ENCODE peak calls at places on chromosomes 7 and 10, in four cellular contexts. I is HepG2, P is K562, J is H1. O is an unnamed sample.

GRCh38 chr7:46291601-46292150 is 370.6 kb upstream of the IGFBP3 start:
- DNase-seq in I (no peak), P (no peak), J (no peak), O (peak; percentile 60)

GRCh38 chr7:101963693-101964092 is 146.3 kb downstream of the CUX1 start:
- DNase-seq in I (no peak), P (no peak), J (no peak), O (no peak)

GRCh38 chr7:133518718-133519117 is 265.8 kb downstream of the EXOC4 start:
- DNase-seq in I (no peak), P (no peak), J (no peak), O (no peak)

GRCh38 chr10:75575940-75576339 is 144.5 kb downstream of the LRMDA start:
- DNase-seq in I (no peak), P (no peak), J (no peak), O (no peak)

GRCh38 chr7:74032191-74032490 is 4.2 kb downstream of the ELN start:
- DNase-seq in I (no peak), P (no peak), J (no peak), O (no peak)

GRCh38 chr10:129465796-129466702 is 992 bp upstream of the MGMT start:
- DNase-seq in I (no peak), P (no peak), J (no peak), O (no peak)

GRCh38 chr7:33276325-33276724 is 147.0 kb downstream of the BBS9 start:
- DNase-seq in I (no peak), P (no peak), J (no peak), O (peak; percentile 9)

GRCh38 chr10:121813857-121814256 is 114.0 kb downstream of the ATE1 start:
- DNase-seq in I (no peak), P (no peak), J (no peak), O (no peak)

GRCh38 chr7:83786858-83787257 is 137.9 kb upstream of the SEMA3E start:
- DNase-seq in I (no peak), P (no peak), J (no peak), O (no peak)

GRCh38 chr10:103145860-103146466 is 47.1 kb downstream of the NT5C2 start:
- DNase-seq in I (peak; percentile 42), P (no peak), J (no peak), O (no peak)

GRCh38 chr7:94389381-94389780 is 5.3 kb upstream of the COL1A2 start:
- DNase-seq in I (no peak), P (no peak), J (no peak), O (no peak)

GRCh38 chr7:55555160-55555559 is 17.1 kb downstream of the VOPP1 start:
- DNase-seq in I (no peak), P (no peak), J (no peak), O (no peak)

GRCh38 chr7:139873593-139874374 is 44.7 kb downstream of the TBXAS1 start:
- DNase-seq in I (no peak), P (no peak), J (no peak), O (no peak)

GRCh38 chr7:131506597-131506996 is 49.8 kb downstream of the PODXL start:
- DNase-seq in I (no peak), P (peak; percentile 39), J (peak; percentile 54), O (no peak)

GRCh38 chr10:17851611-17852010 is 42.5 kb downstream of the MRC1 start:
- DNase-seq in I (no peak), P (no peak), J (no peak), O (no peak)

GRCh38 chr10:108556176-108556575 is 1367.1 kb downstream of the XPNPEP1 start:
- DNase-seq in I (no peak), P (no peak), J (no peak), O (no peak)

GRCh38 chr10:109287858-109288257 is 635.5 kb downstream of the XPNPEP1 start:
- DNase-seq in I (no peak), P (no peak), J (no peak), O (no peak)

GRCh38 chr10:72754275-72755032 is 62.5 kb downstream of the MCU start:
- DNase-seq in I (no peak), P (no peak), J (no peak), O (no peak)

GRCh38 chr10:132901351-132901750 is 41.0 kb downstream of the CFAP46 start:
- DNase-seq in I (no peak), P (no peak), J (no peak), O (no peak)

GRCh38 chr10:70480254-70480861 is 1.8 kb downstream of the PALD1 start:
- DNase-seq in I (no peak), P (no peak), J (peak; percentile 47), O (no peak)

GRCh38 chr10:70174058-70174741 is 3.9 kb upstream of the SAR1A start:
- DNase-seq in I (peak; percentile 79), P (no peak), J (no peak), O (no peak)

GRCh38 chr10:124935946-124936345 is 6.0 kb upstream of the ZRANB1 start:
- DNase-seq in I (no peak), P (peak; percentile 1), J (no peak), O (no peak)

GRCh38 chr7:18352339-18353255 is 143.0 kb upstream of the HDAC9 start:
- DNase-seq in I (peak; percentile 5), P (peak; percentile 11), J (peak; percentile 54), O (no peak)

GRCh38 chr7:24728503-24729364 is 28.5 kb downstream of the GSDME start:
- DNase-seq in I (no peak), P (no peak), J (no peak), O (no peak)

GRCh38 chr10:34905200-34905927 is 90.3 kb upstream of the PARD3 start:
- DNase-seq in I (no peak), P (no peak), J (peak; percentile 58), O (no peak)

DNA sequence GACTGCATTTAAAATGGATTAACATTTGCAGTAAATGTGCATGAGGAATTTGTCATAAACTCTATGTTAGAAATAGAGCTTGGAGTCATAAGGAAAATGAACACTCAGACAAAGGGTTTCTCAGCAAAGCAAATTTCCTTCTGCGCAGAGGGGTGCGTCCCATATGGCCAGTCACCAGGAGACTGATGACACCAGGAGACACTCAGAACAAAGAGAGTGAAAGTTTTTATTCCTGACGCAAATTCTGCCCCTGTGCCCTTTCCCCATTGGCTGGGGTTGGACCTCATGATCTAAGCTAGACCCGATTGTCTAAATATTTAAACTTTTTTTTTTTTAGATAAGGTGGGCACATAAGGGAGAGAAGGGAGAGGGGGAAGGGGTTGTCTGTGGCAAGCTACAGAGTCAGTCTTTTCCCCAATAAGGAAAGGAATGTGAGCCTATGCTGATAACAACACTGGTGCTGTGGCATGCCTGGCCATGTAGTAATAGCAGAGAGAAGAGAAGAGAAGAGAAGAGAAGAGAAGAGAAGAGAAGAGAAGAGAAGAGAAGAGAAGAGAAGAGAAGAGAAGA is 202.0 kb downstream of the POM121L12 start:
- DNase-seq in I (no peak), P (no peak), J (no peak), O (no peak)
- H3K4me3 ChIP-seq in I (no peak overlapping the region), P (no peak overlapping the region), J (no peak overlapping the region), O (no peak overlapping the region)

GRCh38 chr7:143376396-143376795 is 4.7 kb upstream of the ZYX start:
- DNase-seq in I (no peak), P (no peak), J (no peak), O (no peak)
- TF ChIP-seq ATF2 in I (no peak), P (no peak), J (no peak), O (no peak)

GRCh38 chr10:43453266-43453831 is 16.4 kb downstream of the ZNF487 start:
- DNase-seq in I (no peak), P (no peak), J (no peak), O (no peak)
- H3K4me3 ChIP-seq in I (no peak overlapping the region), P (no peak overlapping the region), J (no peak overlapping the region), O (no peak overlapping the region)

GRCh38 chr7:50921114-50921513 is 138.4 kb upstream of the GRB10 start:
- DNase-seq in I (no peak), P (no peak), J (no peak), O (no peak)

GRCh38 chr7:50926049-50926448 is 143.4 kb upstream of the GRB10 start:
- DNase-seq in I (no peak), P (no peak), J (no peak), O (no peak)

GRCh38 chr7:50914460-50914859 is 131.8 kb upstream of the GRB10 start:
- DNase-seq in I (peak; percentile 6), P (no peak), J (no peak), O (no peak)

GRCh38 chr7:50920031-50920635 is 137.4 kb upstream of the GRB10 start:
- DNase-seq in I (no peak), P (no peak), J (no peak), O (no peak)
- TF ChIP-seq ATF2 in I (no peak), P (no peak), J (no peak), O (no peak)

DNA sequence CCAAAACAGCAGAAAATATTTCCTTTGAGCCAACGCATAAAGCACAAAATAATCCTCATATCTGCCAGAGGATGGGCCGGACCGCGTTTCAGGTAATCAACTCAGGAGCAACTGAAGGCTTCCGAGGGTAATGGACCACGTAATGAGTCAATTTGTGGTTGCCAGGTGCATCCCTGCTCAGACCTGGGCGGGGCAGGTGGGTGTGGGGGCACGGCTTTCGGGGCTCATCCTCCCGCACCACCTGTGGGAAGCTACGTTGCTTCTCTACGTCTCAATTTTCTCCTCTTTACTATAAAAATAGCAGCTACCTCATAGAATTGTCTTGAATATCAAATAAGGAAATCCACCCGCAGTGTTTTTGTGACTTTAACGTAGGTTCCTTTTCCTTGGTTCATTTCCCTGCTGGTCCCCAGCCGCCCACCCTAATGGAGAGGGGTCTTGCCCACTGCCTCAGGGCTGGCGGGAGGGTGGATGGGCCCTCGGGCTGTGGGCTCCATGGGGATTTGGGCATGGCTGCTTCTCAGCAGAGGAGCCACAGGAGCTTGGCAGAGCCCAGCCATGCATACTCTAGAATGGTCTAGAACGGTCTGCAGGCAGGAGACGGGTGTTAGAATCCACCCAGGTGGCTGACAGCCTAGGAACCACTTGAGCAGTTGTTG is 324.7 kb downstream of the ADARB2 start:
- DNase-seq in I (no peak), P (no peak), J (no peak), O (no peak)
- H3K4me3 ChIP-seq in I (no peak overlapping the region), P (no peak overlapping the region), J (no peak overlapping the region), O (no peak overlapping the region)

DNA sequence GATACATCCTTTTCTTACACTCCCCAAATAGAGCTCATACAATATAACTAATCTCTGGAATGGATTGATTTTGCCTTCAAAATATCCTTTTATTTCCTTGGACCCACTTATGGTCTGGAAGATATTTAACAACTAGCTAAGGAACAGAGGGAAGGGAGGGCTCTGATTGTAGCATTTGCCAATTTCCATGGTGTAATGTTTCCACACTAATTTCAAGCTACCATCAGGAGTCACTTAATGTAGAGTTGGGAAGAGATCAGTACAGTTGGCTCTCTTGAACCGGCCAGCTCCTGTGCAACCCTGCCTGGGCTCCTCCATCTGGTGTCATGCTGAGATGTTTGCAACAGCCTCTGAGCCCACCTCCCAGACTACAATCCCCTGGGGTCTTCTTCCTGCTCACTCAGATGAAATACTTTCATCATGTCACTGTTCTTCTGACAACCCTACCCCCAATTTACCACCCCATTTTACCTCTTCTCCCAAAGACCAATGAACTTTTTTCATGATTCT is 8.0 kb upstream of the IL6 start:
- DNase-seq in I (no peak), P (no peak), J (no peak), O (no peak)
- TF ChIP-seq ATF2 in I (no peak), P (no peak), J (no peak), O (no peak)

O was measured in GM12878.